ENCODE peak calls at places on chromosomes 2 and 18, in six cellular contexts. F is mesendoderm, Z is IMR-90, K is neuronal stem cell, G is H9, I is H1. T is an unnamed sample.

GRCh38 chr2:79162132-79162531 is 2.6 kb upstream of the REG3A start:
- DNase-seq in F (peak), Z (no peak), K (no peak), G (no peak), I (no peak), T (no peak)

GRCh38 chr18:44627245-44627644 is 53.4 kb upstream of the SETBP1 start:
- DNase-seq in F (peak), Z (peak), K (no peak), G (no peak), I (no peak), T (no peak)

GRCh38 chr18:12405066-12405465 is 2.7 kb upstream of the PRELID3A start:
- DNase-seq in F (no peak), Z (no peak), K (no peak), G (no peak), I (no peak), T (peak)

GRCh38 chr2:234422895-234423505 is 73.9 kb downstream of the ARL4C start:
- DNase-seq in F (no peak), Z (no peak), K (no peak), G (no peak), I (no peak), T (peak)

GRCh38 chr2:29377788-29378187 is 262.6 kb downstream of the CLIP4 start:
- DNase-seq in F (no peak), Z (no peak), K (no peak), G (no peak), I (no peak), T (no peak)

GRCh38 chr2:172242968-172243367 is 140.3 kb upstream of the DLX2 start:
- DNase-seq in F (no peak), Z (no peak), K (no peak), G (no peak), I (no peak), T (no peak)

GRCh38 chr2:145033438-145033837 is 513.5 kb upstream of the ZEB2 start:
- DNase-seq in F (no peak), Z (no peak), K (no peak), G (no peak), I (no peak), T (no peak)

GRCh38 chr2:214107731-214108130 is 303.1 kb upstream of the VWC2L start:
- DNase-seq in F (peak), Z (no peak), K (no peak), G (no peak), I (no peak), T (no peak)

GRCh38 chr2:151757861-151758260 is 23.6 kb upstream of the NEB start:
- DNase-seq in F (no peak), Z (no peak), K (no peak), G (no peak), I (no peak), T (no peak)

GRCh38 chr2:205822578-205822977 is 140.3 kb downstream of the NRP2 start:
- DNase-seq in F (no peak), Z (peak), K (no peak), G (no peak), I (no peak), T (no peak)

DNA sequence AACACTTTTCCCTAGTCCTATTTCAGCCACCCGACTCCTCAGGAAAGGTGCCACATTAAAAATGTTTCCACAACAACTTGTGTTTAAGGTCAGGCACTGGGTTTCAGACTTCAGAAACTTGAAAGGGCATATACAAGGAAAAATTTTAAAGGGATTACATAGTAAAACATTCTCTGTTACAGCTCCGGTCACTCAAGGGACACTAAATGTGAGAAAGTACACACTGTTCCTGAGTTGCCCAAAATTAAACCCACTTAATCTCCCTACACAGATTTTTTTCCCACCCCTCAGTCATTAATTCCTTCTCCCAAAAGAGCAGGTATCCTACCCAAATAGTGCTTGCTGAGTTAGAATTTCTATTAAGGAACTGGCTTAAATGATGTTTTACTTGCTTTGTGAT is 14.2 kb downstream of the STK39 start:
- DNase-seq in F (no peak), Z (no peak), K (no peak), G (no peak), I (no peak), T (no peak)
- H3K18ac ChIP-seq in F (no peak), Z (no peak), K (no peak), G (no peak), I (no peak), T (no peak)

DNA sequence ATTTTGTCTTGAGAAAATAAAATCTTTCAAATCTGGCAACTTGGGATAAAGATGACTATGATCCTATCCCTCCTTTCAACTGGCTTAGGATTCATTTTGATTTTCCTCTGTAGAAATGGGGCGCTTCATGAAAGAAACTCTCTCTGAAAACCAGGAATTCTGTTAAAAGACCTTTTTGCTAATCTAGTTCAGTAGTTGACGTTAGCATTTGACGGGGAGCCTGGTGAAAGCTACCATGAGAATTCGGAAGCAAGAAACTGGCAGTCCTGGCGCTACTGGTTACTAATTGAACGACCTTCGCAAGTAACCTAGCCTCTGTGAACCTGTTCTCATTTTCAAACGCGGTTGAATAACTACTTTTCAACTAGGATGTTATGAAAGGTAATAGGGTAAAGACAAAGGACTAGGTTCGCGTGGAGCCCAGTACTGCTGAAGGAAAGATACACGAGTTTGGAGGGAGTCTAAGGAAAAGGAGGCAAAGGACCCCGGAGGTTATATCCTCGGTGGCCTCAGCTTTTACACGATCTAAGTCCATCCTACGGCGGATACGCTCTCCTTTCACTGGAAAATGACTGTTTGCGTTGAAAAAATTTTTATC is 604 bp upstream of the STK11IP start:
- DNase-seq in F (peak), Z (peak), K (no peak), G (no peak), I (no peak), T (peak)
- H3K18ac ChIP-seq in F (peak), Z (peak), K (peak), G (peak), I (peak), T (peak)

GRCh38 chr2:11072550-11072949 is 82.7 kb upstream of the SLC66A3 start:
- DNase-seq in F (no peak), Z (no peak), K (no peak), G (no peak), I (peak), T (no peak)

GRCh38 chr2:11074246-11074820 is 80.9 kb upstream of the SLC66A3 start:
- DNase-seq in F (no peak), Z (no peak), K (no peak), G (no peak), I (peak), T (no peak)

GRCh38 chr2:11075221-11075620 is 80.0 kb upstream of the SLC66A3 start:
- DNase-seq in F (no peak), Z (no peak), K (no peak), G (no peak), I (peak), T (no peak)

GRCh38 chr2:11073251-11073650 is 82.0 kb upstream of the SLC66A3 start:
- DNase-seq in F (peak), Z (peak), K (peak), G (peak), I (peak), T (peak)

GRCh38 chr2:11073791-11074190 is 81.5 kb upstream of the SLC66A3 start:
- DNase-seq in F (no peak), Z (peak), K (no peak), G (no peak), I (no peak), T (no peak)
- H3K18ac ChIP-seq in F (no peak), Z (peak), K (no peak), G (no peak), I (no peak), T (no peak)

DNA sequence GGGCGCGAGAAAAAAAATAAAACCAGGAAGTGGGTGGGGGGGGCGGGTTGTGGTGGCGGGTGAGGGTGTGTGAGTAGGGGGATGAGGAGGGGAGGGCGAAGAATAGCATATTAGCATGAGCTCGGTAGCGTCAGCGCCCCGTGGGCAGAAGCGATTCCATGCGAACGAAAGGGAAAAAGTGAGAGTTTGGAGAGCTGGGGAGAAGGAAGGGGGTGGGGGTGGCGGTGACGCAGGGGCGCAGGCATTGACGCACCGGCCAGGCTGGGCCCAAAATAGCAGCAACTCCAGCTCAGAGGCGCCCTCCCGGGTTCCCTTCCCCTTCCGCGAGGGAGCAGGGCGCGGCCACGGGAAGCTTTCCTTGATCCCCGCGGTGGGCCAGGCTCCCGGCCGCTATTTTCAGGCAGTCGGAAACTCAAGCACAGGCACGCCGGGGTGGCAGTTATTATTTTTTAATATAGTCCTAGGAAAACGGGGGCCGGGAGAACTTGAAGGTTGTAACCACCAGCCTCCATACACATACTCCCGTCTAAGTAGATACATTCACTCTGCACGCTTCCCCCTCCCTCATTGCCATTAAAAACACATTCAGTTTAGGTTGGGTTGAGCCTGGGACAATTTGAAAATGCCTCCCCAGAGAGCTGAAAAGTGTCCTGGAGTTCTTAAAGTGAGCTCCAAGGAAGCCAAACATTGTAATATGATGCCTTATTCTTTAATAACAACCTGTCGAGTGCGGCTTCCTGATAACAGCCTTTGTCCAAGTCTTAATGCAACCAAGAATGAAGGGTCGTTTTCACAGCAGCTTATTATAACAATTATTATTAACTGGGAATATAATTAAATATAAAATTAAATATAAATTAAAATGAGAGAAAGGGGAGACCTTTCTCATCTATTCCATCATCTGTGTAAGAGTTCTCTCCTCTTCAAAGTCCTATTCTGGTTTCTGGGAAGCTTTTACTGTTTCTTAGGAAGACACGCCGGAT is 2.3 kb upstream of the NR4A2 start:
- DNase-seq in F (peak), Z (peak), K (peak), G (peak), I (peak), T (peak)
- H3K18ac ChIP-seq in F (peak), Z (peak), K (peak), G (no peak), I (no peak), T (no peak)

DNA sequence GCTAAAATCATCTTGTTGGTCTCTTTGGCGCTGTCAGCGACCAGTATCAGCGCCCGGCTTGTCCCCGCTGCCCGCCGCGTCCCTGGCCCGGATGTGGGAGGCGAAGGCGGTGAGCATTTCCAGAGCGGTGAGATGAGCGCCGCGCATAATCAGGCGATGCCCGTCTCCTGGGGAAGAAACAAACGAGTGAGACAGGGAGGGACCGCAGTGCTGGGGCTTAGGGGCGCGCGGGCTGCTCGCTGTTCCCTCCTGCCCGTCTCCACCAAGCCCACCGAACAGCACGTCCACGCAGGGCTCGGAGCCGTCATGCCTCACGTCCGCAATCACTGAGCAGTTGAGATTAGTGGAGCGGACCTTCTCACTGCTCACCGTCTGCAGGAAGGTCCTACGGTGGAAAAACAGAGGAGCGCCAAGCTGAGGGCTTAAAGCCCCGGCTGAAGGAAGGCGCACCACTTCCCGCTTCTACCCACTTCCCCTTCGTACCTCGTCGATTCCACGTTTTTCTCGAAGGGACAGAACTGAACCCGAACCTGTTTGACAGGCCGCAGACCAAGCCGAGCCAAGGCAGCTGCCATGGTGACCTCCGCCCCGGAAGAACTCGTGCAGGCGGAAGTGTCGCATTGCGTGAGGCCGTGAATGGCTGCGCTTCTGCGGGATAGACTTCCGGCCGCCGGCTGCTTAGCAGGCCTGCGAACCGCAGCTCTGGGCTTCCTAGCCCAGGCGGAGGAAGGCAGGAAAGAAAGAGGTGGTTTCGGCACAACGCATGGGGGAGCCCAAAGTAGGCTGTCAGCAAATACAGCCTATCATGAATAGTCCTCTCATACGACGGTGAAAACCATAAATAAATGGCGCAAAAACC is at the start of gene MRPL53:
- DNase-seq in F (peak), Z (peak), K (peak), G (peak), I (peak), T (peak)
- H3K18ac ChIP-seq in F (peak), Z (peak), K (peak), G (peak), I (peak), T (peak)